ENCODE peak calls at places on chromosomes 2 and 18, in seven cellular contexts. Q is fibroblast of the aortic adventitia, V is lower lobe of right lung, R is AG04450, Y is OCI-LY7, Z is H9, E is colonic mucosa. M is an unnamed sample.

GRCh38 chr2:233553366-233553765 is 13.2 kb downstream of the USP40 start:
- DNase-seq in E (no peak), Z (no peak), R (no peak), Q (peak), Y (no peak), V (no peak), M (no peak)

GRCh38 chr2:172253190-172254052 is 150.7 kb upstream of the DLX2 start:
- DNase-seq in E (peak), V (no peak), R (peak), Q (peak), Y (no peak), Z (no peak), M (peak)

GRCh38 chr18:2108581-2108980 is 462.7 kb downstream of the METTL4 start:
- DNase-seq in V (no peak), Z (no peak), Y (no peak), R (no peak), E (no peak), Q (peak), M (no peak)

GRCh38 chr2:17334300-17334699 is 183.9 kb downstream of the RAD51AP2 start:
- DNase-seq in Q (no peak), V (no peak), R (no peak), Z (no peak), E (no peak), Y (no peak), M (no peak)

GRCh38 chr2:167933097-167933814 is 314.1 kb downstream of the STK39 start:
- DNase-seq in E (no peak), R (no peak), V (no peak), Z (no peak), Q (no peak), Y (no peak), M (no peak)

GRCh38 chr18:9666548-9666947 is 41.6 kb upstream of the RAB31 start:
- DNase-seq in E (no peak), V (no peak), Z (no peak), R (no peak), Y (no peak), Q (no peak), M (no peak)

GRCh38 chr2:8661736-8662135 is 20.1 kb upstream of the ID2 start:
- DNase-seq in Y (no peak), V (no peak), R (no peak), E (no peak), Z (no peak), Q (peak), M (no peak)

GRCh38 chr2:110720547-110720946 is 11.8 kb upstream of the ACOXL start:
- DNase-seq in V (no peak), Q (no peak), Y (no peak), Z (no peak), R (no peak), E (no peak), M (no peak)

GRCh38 chr2:113240915-113241911 is 37.5 kb downstream of the PAX8 start:
- DNase-seq in R (peak), Y (no peak), Z (no peak), V (no peak), Q (peak), E (no peak), M (peak)

GRCh38 chr18:7141287-7141686 is 23.7 kb upstream of the LAMA1 start:
- DNase-seq in E (no peak), Z (no peak), Y (no peak), V (no peak), Q (no peak), R (no peak), M (no peak)

GRCh38 chr2:149076863-149077412 is 38.4 kb downstream of the LYPD6B start:
- DNase-seq in Y (no peak), V (no peak), Z (peak), R (no peak), E (no peak), Q (no peak), M (no peak)

GRCh38 chr2:19119326-19120001 is 239.0 kb downstream of the OSR1 start:
- DNase-seq in Q (no peak), E (no peak), V (no peak), R (no peak), Z (no peak), Y (no peak), M (no peak)

GRCh38 chr2:51027968-51028367 is 4.0 kb downstream of the NRXN1 start:
- DNase-seq in Y (no peak), R (no peak), Z (no peak), Q (no peak), E (no peak), V (peak), M (no peak)

GRCh38 chr2:65020943-65021528 is 31.8 kb downstream of the SLC1A4 start:
- DNase-seq in R (no peak), Z (no peak), Y (no peak), V (no peak), Q (no peak), E (no peak), M (no peak)

GRCh38 chr2:239293450-239294430 is 107.1 kb downstream of the HDAC4 start:
- DNase-seq in E (no peak), V (peak), R (no peak), Q (no peak), Z (no peak), Y (no peak), M (no peak)

GRCh38 chr18:47246027-47246971 is 5.2 kb downstream of the SKOR2 start:
- DNase-seq in Z (peak), E (no peak), R (no peak), V (no peak), Y (no peak), Q (no peak), M (no peak)

GRCh38 chr2:174399171-174399570 is 3.6 kb downstream of the SCRN3 start:
- DNase-seq in Q (no peak), V (no peak), R (no peak), Y (no peak), Z (no peak), E (no peak), M (no peak)

GRCh38 chr2:75609937-75610508 is 36.6 kb upstream of the MRPL19 start:
- DNase-seq in E (no peak), Y (no peak), Q (peak), V (no peak), Z (no peak), R (no peak), M (no peak)

GRCh38 chr2:180222642-180223041 is 215.5 kb upstream of the CWC22 start:
- DNase-seq in R (peak), V (no peak), Y (no peak), Z (no peak), Q (peak), E (peak), M (no peak)

GRCh38 chr2:64295326-64296149 is 151.3 kb upstream of the PELI1 start:
- DNase-seq in V (no peak), Y (no peak), R (no peak), Q (no peak), Z (no peak), E (no peak), M (no peak)

GRCh38 chr18:389658-390357 is 110.7 kb downstream of the COLEC12 start:
- DNase-seq in E (no peak), Y (no peak), V (no peak), R (no peak), Q (peak), Z (peak), M (no peak)

GRCh38 chr2:40160730-40161129 is 291.2 kb downstream of the SLC8A1 start:
- DNase-seq in Y (peak), R (peak), Q (no peak), E (no peak), Z (no peak), V (no peak), M (no peak)

GRCh38 chr2:10378189-10378588 is 69.9 kb downstream of the ODC1 start:
- DNase-seq in V (no peak), Z (no peak), R (no peak), Q (no peak), Y (peak), E (no peak), M (no peak)

GRCh38 chr2:239113164-239113563 is 265.3 kb downstream of the TWIST2 start:
- DNase-seq in Q (peak), V (no peak), E (peak), Z (no peak), Y (no peak), R (no peak), M (no peak)

GRCh38 chr2:2875831-2876230 is 501.8 kb downstream of the EIPR1 start:
- DNase-seq in R (no peak), Q (no peak), E (no peak), Z (no peak), V (no peak), Y (no peak), M (no peak)

DNA sequence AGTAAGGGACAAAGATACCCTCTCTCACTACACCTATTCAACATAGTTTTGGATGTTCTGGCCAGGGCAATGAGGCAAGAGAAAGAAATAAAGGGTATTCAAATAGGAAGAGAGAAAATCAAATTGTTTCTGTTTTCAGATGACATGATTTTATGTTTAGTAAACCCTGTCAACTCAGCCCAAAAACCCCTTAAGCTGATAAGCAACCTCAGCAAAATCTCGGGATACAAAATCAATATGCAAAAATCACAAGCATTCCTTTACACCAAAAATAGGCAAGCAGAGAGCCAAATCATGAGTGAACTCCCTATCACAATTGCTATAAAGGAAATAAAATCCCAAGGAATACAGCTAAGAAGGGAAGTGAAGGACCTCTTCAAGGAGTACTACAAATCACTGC is 1130.7 kb upstream of the PIK3C3 start:
- DNase-seq in V (no peak), Z (no peak), Q (no peak), E (no peak), R (no peak), Y (no peak), M (no peak)
- TF ChIP-seq CTCF in V (no peak), Z (no peak), Q (no peak), E (no peak), R (no peak), Y (no peak), M (no peak)

GRCh38 chr2:125386074-125386473 is 1269.9 kb upstream of the GYPC start:
- DNase-seq in Z (peak), Q (no peak), V (no peak), R (no peak), Y (no peak), E (no peak), M (no peak)
- TF ChIP-seq CTCF in Z (peak), Q (no peak), V (no peak), R (no peak), Y (no peak), E (no peak), M (no peak)

GRCh38 chr2:224286923-224287322 is 115.0 kb downstream of the FAM124B start:
- DNase-seq in Z (no peak), Y (no peak), R (no peak), V (no peak), Q (no peak), E (no peak), M (no peak)
- TF ChIP-seq CTCF in Z (peak), Y (peak), R (no peak), V (no peak), Q (no peak), E (no peak), M (no peak)

GRCh38 chr2:226216578-226216977 is 583.0 kb downstream of the IRS1 start:
- DNase-seq in E (no peak), Q (no peak), Z (no peak), V (no peak), R (no peak), Y (no peak), M (no peak)

GRCh38 chr2:226217191-226217590 is 582.4 kb downstream of the IRS1 start:
- DNase-seq in Y (no peak), R (no peak), V (no peak), Q (no peak), E (no peak), Z (no peak), M (no peak)

GRCh38 chr2:226220511-226220910 is 579.1 kb downstream of the IRS1 start:
- DNase-seq in V (no peak), R (no peak), Y (no peak), Z (no peak), Q (no peak), E (no peak), M (no peak)

GRCh38 chr2:226213717-226214116 is 585.9 kb downstream of the IRS1 start:
- DNase-seq in E (no peak), R (peak), Y (no peak), Q (peak), V (no peak), Z (no peak), M (no peak)

DNA sequence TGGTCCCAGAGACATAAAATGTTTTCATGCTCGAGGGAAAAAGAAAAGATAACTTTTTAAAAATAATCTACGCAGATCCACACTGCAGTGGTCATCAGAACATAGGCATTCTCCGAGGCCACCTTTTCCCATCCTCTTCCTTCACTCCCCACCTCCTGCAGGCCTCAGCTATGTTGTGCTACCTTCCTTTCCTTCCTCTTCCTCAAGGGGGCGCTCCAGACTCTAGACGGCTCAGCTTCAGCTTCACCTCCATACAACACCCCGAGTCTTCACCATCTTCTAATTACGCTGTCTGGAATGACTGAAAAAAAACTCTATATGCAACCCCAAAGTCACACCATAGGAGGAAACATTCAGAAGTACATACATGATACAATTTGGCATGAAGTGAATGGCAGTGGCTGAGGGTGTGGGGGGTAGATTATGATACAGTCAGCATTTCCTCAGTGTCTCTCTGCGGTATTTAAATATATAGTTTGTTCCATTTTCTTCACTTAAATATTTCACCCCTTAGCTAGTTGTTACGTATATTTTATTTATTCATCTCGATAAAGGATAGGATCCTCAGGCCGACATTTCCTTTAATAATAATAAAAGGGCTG is 583.6 kb downstream of the IRS1 start:
- DNase-seq in V (peak), Y (peak), Z (peak), E (peak), Q (peak), R (no peak), M (peak)
- TF ChIP-seq CTCF in V (peak), Y (peak), Z (peak), E (peak), Q (peak), R (peak), M (peak)

GRCh38 chr2:209933499-209934458 is 68.7 kb upstream of the RPE start:
- DNase-seq in R (peak), E (no peak), Q (peak), Y (no peak), Z (no peak), V (no peak), M (no peak)
- TF ChIP-seq CTCF in R (no peak), E (no peak), Q (no peak), Y (no peak), Z (no peak), V (no peak), M (no peak)